ENCODE peak calls at places on chromosomes 12 and 14, in seven cellular contexts. R is astrocyte of the cerebellum, X is AG10803, Z is fibroblast of the aortic adventitia, O is upper lobe of right lung, B is NB4, K is brain microvascular endothelial cell. M is an unnamed sample.

GRCh38 chr12:96420255-96420930 is 20.2 kb upstream of the CDK17 start:
- DNase-seq in R (no peak), X (peak; percentile 33), Z (peak; percentile 53), O (no peak), B (no peak), K (no peak), M (no peak)

GRCh38 chr14:100825691-100826331 is at the start of gene MEG3:
- DNase-seq in R (peak; percentile 59), X (peak; percentile 82), Z (peak; percentile 91), O (no peak), B (no peak), K (peak; percentile 76), M (no peak)

GRCh38 chr14:91424813-91425719 is 7.4 kb upstream of the CCDC88C start:
- DNase-seq in R (no peak), X (no peak), Z (no peak), O (no peak), B (no peak), K (no peak), M (no peak)

GRCh38 chr14:33343016-33343415 is 404.3 kb downstream of the NPAS3 start:
- DNase-seq in R (peak; percentile 29), X (peak; percentile 13), Z (no peak), O (no peak), B (no peak), K (peak; percentile 52), M (no peak)

GRCh38 chr12:92753976-92754885 is 51.4 kb downstream of the PLEKHG7 start:
- DNase-seq in R (no peak), X (no peak), Z (peak; percentile 28), O (no peak), B (no peak), K (peak; percentile 19), M (no peak)

GRCh38 chr14:70641548-70642312 is at the start of gene TTC9:
- DNase-seq in R (no peak), X (no peak), Z (no peak), O (peak; percentile 76), B (no peak), K (no peak), M (no peak)

GRCh38 chr14:33668066-33668465 is 282.8 kb downstream of the EGLN3 start:
- DNase-seq in R (peak; percentile 63), X (peak; percentile 42), Z (no peak), O (no peak), B (no peak), K (no peak), M (no peak)

GRCh38 chr12:108181095-108181454 is 52.0 kb downstream of the WSCD2 start:
- DNase-seq in R (no peak), X (no peak), Z (no peak), O (no peak), B (no peak), K (no peak), M (no peak)

GRCh38 chr12:42997032-42997431 is 407.5 kb upstream of the PRICKLE1 start:
- DNase-seq in R (no peak), X (no peak), Z (no peak), O (no peak), B (no peak), K (no peak), M (no peak)

GRCh38 chr12:30692470-30692869 is 3.2 kb downstream of the IPO8 start:
- DNase-seq in R (no peak), X (peak; percentile 28), Z (peak; percentile 49), O (no peak), B (no peak), K (no peak), M (no peak)

GRCh38 chr12:80937391-80938238 is at the start of gene LIN7A:
- DNase-seq in R (no peak), X (peak; percentile 17), Z (peak; percentile 17), O (peak; percentile 77), B (peak; percentile 78), K (peak; percentile 29), M (peak; percentile 13)

GRCh38 chr14:47442206-47442605 is 233.2 kb downstream of the MDGA2 start:
- DNase-seq in R (peak; percentile 2), X (no peak), Z (no peak), O (no peak), B (peak; percentile 6), K (peak; percentile 86), M (no peak)

GRCh38 chr12:42696424-42697149 is 107.0 kb upstream of the PRICKLE1 start:
- DNase-seq in R (peak; percentile 53), X (peak; percentile 74), Z (peak; percentile 91), O (no peak), B (peak; percentile 84), K (peak; percentile 6), M (no peak)

GRCh38 chr12:57008113-57008687 is 1.9 kb upstream of the ZBTB39 start:
- DNase-seq in R (peak; percentile 46), X (peak; percentile 74), Z (peak; percentile 84), O (no peak), B (peak; percentile 84), K (peak; percentile 50), M (peak; percentile 75)

GRCh38 chr14:71403673-71404072 is 496.4 kb downstream of the PCNX1 start:
- DNase-seq in R (peak; percentile 13), X (no peak), Z (peak; percentile 46), O (no peak), B (peak; percentile 34), K (peak; percentile 19), M (peak; percentile 82)

GRCh38 chr14:92563359-92563758 is 49.8 kb downstream of the RIN3 start:
- DNase-seq in R (no peak), X (peak; percentile 31), Z (peak; percentile 43), O (no peak), B (peak; percentile 54), K (peak; percentile 39), M (peak; percentile 84)

GRCh38 chr12:109998904-109999648 is at the start of gene ANKRD13A:
- DNase-seq in R (peak; percentile 89), X (peak; percentile 96), Z (peak; percentile 98), O (peak; percentile 93), B (peak; percentile 98), K (peak; percentile 88), M (peak; percentile 99)

GRCh38 chr14:104937694-104938365 is 13.2 kb downstream of the PLD4 start:
- DNase-seq in R (no peak), X (no peak), Z (no peak), O (no peak), B (no peak), K (no peak), M (no peak)

GRCh38 chr12:130266751-130267150 is 70.9 kb upstream of the PIWIL1 start:
- DNase-seq in R (no peak), X (no peak), Z (no peak), O (no peak), B (peak; percentile 22), K (no peak), M (no peak)

GRCh38 chr12:1360812-1361211 is 233.6 kb downstream of the FBXL14 start:
- DNase-seq in R (no peak), X (peak; percentile 87), Z (peak; percentile 58), O (no peak), B (no peak), K (peak; percentile 73), M (no peak)

GRCh38 chr12:3673960-3674708 is 78.8 kb downstream of the CRACR2A start:
- DNase-seq in R (no peak), X (no peak), Z (no peak), O (no peak), B (no peak), K (no peak), M (no peak)

GRCh38 chr12:49565119-49565955 is 2.6 kb downstream of the MCRS1 start:
- DNase-seq in R (no peak), X (no peak), Z (no peak), O (no peak), B (no peak), K (no peak), M (no peak)

GRCh38 chr12:97456792-97457191 is 5.8 kb upstream of the RMST start:
- DNase-seq in R (no peak), X (no peak), Z (no peak), O (no peak), B (no peak), K (no peak), M (no peak)

GRCh38 chr12:95943231-95943842 is at the start of gene AMDHD1:
- DNase-seq in R (no peak), X (peak; percentile 40), Z (peak; percentile 32), O (peak; percentile 83), B (peak; percentile 86), K (peak; percentile 16), M (peak; percentile 67)

GRCh38 chr14:37583358-37584210 is 11.5 kb downstream of the FOXA1 start:
- DNase-seq in R (no peak), X (no peak), Z (no peak), O (peak; percentile 83), B (no peak), K (no peak), M (no peak)
- H3K4me3 ChIP-seq in R (peak overlapping the region; percentile 28), X (no peak overlapping the region), Z (no peak overlapping the region), O (peak overlapping the region; percentile 43), B (no peak overlapping the region), K (peak overlapping the region; percentile 12), M (no peak overlapping the region)

GRCh38 chr12:40107803-40108620 is 2.1 kb upstream of the SLC2A13 start:
- DNase-seq in R (no peak), X (no peak), Z (no peak), O (no peak), B (no peak), K (no peak), M (peak; percentile 63)
- TF ChIP-seq CTCF in R (no peak), X (no peak), Z (no peak), O (no peak), B (no peak), K (no peak), M (no peak)

DNA sequence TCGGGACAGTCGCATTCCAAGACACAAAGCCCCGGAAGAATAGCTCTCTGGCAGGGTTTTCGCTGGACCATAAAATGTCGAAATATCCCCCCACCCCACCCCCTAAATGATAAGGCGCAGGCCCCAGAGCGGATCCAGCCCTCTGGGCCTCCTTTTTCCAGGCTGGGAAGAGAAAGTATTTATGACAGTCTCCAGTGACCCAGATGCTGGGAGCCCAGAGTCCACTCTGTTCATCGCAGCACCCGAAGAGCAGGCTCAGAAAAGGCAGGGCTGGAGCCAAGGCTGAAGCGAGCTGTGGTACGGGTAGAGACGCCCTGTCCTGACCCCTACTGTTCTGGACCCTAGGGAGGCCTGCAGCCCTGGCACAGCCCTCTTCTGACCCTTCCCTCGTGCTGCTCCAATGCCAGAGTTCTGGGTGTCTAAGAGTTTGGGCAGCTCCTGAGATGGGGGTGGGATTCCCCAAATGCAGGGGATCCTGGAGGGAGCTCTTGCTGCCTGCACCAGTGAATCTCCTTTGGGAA is 2.0 kb upstream of the HOXC8 start:
- DNase-seq in R (no peak), X (peak; percentile 57), Z (no peak), O (no peak), B (no peak), K (no peak), M (no peak)
- H3K4me3 ChIP-seq in R (no peak overlapping the region), X (peak overlapping the region; percentile 98), Z (no peak overlapping the region), O (peak overlapping the region; percentile 40), B (peak overlapping the region; percentile 21), K (no peak overlapping the region), M (no peak overlapping the region)

DNA sequence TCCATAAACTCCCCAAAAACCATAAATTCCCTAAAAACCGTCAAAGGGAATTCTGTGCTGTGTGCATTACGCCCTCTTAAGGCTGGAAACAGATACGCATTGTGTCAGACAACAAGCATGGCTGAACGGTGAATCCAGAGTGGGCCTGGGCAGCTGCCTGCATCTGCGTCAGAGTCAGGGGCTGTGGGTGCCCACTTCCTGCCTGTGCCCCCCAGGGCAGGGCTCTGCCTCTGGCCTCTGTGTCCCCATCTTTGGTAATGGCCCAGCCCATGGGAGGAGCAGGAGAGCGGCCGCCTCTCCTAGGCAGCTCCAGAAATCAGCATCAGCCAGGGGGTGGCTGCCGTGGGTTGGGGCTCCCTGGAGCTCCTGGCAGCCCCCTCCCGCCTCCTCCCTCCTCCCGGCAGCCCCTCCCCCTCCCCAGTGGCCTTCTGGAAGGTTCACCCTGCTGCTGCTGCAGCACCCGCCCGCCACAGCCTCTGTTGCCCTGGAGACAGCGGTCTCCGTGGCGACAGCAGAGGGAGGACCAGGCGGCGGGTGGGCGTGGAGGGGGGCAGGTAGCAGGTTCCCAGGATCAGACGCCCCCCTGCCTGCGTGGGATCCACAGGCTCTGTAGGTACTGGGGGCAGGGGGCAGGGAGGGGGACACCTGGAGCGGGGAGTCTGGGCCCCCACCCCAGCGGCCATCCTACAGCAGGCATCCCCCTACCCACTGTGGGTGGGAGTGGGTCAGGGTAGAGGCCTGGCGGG is 5.9 kb downstream of the MMP17 start:
- DNase-seq in R (no peak), X (no peak), Z (peak; percentile 32), O (no peak), B (peak; percentile 45), K (no peak), M (no peak)
- TF ChIP-seq CTCF in R (peak; percentile 70), X (peak; percentile 48), Z (peak; percentile 57), O (no peak), B (peak; percentile 68), K (peak; percentile 72), M (peak; percentile 26)

M was measured in GM12865.